ENCODE peak calls at places on chromosomes 3 and 15, in four cellular contexts. One of them, this sample, is unnamed.

GRCh38 chr3:96813134-96813819 is 1.1 kb upstream of the EPHA6 start:
- DNase-seq in stimulated activated naive B cell treated with anti-CD40 and anti-IgM and Interleukin-4, amounts not matched to agents 10 μg/mL and 1 μg/mL and 100 μg/mL, for 72 hours: peak
- DNase-seq in naive thymus-derived CD8-positive, alpha-beta T cell: no peak
- DNase-seq in NCI-H774: peak
- DNase-seq in this sample: no peak

GRCh38 chr3:42705962-42706585 is 3.5 kb upstream of the HHATL start:
- DNase-seq in stimulated activated naive B cell treated with anti-CD40 and anti-IgM and Interleukin-4, amounts not matched to agents 10 μg/mL and 1 μg/mL and 100 μg/mL, for 72 hours: no peak
- DNase-seq in naive thymus-derived CD8-positive, alpha-beta T cell: no peak
- DNase-seq in NCI-H774: no peak
- DNase-seq in this sample: no peak

GRCh38 chr3:81676706-81677456 is 84.6 kb downstream of the GBE1 start:
- DNase-seq in NCI-H774: no peak
- DNase-seq in stimulated activated naive B cell treated with anti-CD40 and anti-IgM and Interleukin-4, amounts not matched to agents 10 μg/mL and 1 μg/mL and 100 μg/mL, for 72 hours: no peak
- DNase-seq in naive thymus-derived CD8-positive, alpha-beta T cell: no peak
- DNase-seq in this sample: no peak

GRCh38 chr3:149152420-149152819 is 23.0 kb downstream of the HPS3 start:
- DNase-seq in stimulated activated naive B cell treated with anti-CD40 and anti-IgM and Interleukin-4, amounts not matched to agents 10 μg/mL and 1 μg/mL and 100 μg/mL, for 72 hours: no peak
- DNase-seq in NCI-H774: no peak
- DNase-seq in naive thymus-derived CD8-positive, alpha-beta T cell: no peak
- DNase-seq in this sample: peak

GRCh38 chr3:114880078-114880477 is 267.0 kb downstream of the ZBTB20 start:
- DNase-seq in naive thymus-derived CD8-positive, alpha-beta T cell: no peak
- DNase-seq in NCI-H774: peak
- DNase-seq in stimulated activated naive B cell treated with anti-CD40 and anti-IgM and Interleukin-4, amounts not matched to agents 10 μg/mL and 1 μg/mL and 100 μg/mL, for 72 hours: no peak
- DNase-seq in this sample: no peak

GRCh38 chr3:50242778-50243551 is 7.0 kb downstream of the GNAI2 start:
- DNase-seq in stimulated activated naive B cell treated with anti-CD40 and anti-IgM and Interleukin-4, amounts not matched to agents 10 μg/mL and 1 μg/mL and 100 μg/mL, for 72 hours: peak
- DNase-seq in naive thymus-derived CD8-positive, alpha-beta T cell: no peak
- DNase-seq in NCI-H774: no peak
- DNase-seq in this sample: peak

GRCh38 chr3:197692641-197693040 is 44.1 kb downstream of the RUBCN start:
- DNase-seq in stimulated activated naive B cell treated with anti-CD40 and anti-IgM and Interleukin-4, amounts not matched to agents 10 μg/mL and 1 μg/mL and 100 μg/mL, for 72 hours: no peak
- DNase-seq in NCI-H774: no peak
- DNase-seq in naive thymus-derived CD8-positive, alpha-beta T cell: no peak
- DNase-seq in this sample: no peak

GRCh38 chr15:32659340-32659831 is 17.9 kb downstream of the SCG5 start:
- DNase-seq in naive thymus-derived CD8-positive, alpha-beta T cell: no peak
- DNase-seq in stimulated activated naive B cell treated with anti-CD40 and anti-IgM and Interleukin-4, amounts not matched to agents 10 μg/mL and 1 μg/mL and 100 μg/mL, for 72 hours: no peak
- DNase-seq in NCI-H774: no peak
- DNase-seq in this sample: no peak

GRCh38 chr3:212432-212831 is 15.9 kb downstream of the CHL1 start:
- DNase-seq in naive thymus-derived CD8-positive, alpha-beta T cell: no peak
- DNase-seq in stimulated activated naive B cell treated with anti-CD40 and anti-IgM and Interleukin-4, amounts not matched to agents 10 μg/mL and 1 μg/mL and 100 μg/mL, for 72 hours: peak
- DNase-seq in NCI-H774: no peak
- DNase-seq in this sample: no peak

This sample was measured in AML-193.